ENCODE peak calls at places on chromosome 9, in seven cellular contexts. T is colonic mucosa, Y is SK-N-SH, C is IMR-90, S is adipocyte, N is PC-3, A is fibroblast of lung. F is an unnamed sample.

GRCh38 chr9:116566677-116567488 is 120.2 kb upstream of the TRIM32 start:
- DNase-seq in T (peak; percentile 27), Y (no peak), C (peak; percentile 63), S (peak; percentile 33), N (peak; percentile 57), A (peak; percentile 89), F (no peak)

GRCh38 chr9:69178583-69179011 is 4.5 kb downstream of the TJP2 start:
- DNase-seq in T (no peak), Y (no peak), C (peak; percentile 49), S (no peak), N (peak; percentile 89), A (no peak), F (no peak)

GRCh38 chr9:2053883-2054845 is 39.0 kb downstream of the SMARCA2 start:
- DNase-seq in T (peak; percentile 23), Y (no peak), C (peak; percentile 47), S (no peak), N (no peak), A (peak; percentile 70), F (peak; percentile 95)

GRCh38 chr9:95991326-95991725 is 115.8 kb downstream of the ERCC6L2 start:
- DNase-seq in T (no peak), Y (no peak), C (no peak), S (no peak), N (peak; percentile 41), A (no peak), F (no peak)

GRCh38 chr9:128006360-128007024 is 25.7 kb upstream of the EEIG1 start:
- DNase-seq in T (no peak), Y (no peak), C (peak; percentile 36), S (peak; percentile 34), N (peak; percentile 77), A (no peak), F (no peak)

GRCh38 chr9:112097712-112098688 is 77.1 kb downstream of the SUSD1 start:
- DNase-seq in T (peak; percentile 77), Y (peak; percentile 60), C (peak; percentile 77), S (peak; percentile 91), N (peak; percentile 75), A (peak; percentile 81), F (peak; percentile 75)

GRCh38 chr9:91156451-91157234 is 205.1 kb downstream of the AUH start:
- DNase-seq in T (peak; percentile 69), Y (no peak), C (no peak), S (no peak), N (no peak), A (no peak), F (no peak)

GRCh38 chr9:116175616-116176015 is 22.0 kb downstream of the PAPPA start:
- DNase-seq in T (no peak), Y (no peak), C (peak; percentile 47), S (peak; percentile 40), N (peak; percentile 56), A (peak; percentile 43), F (no peak)

GRCh38 chr9:100573655-100574260 is 4.1 kb upstream of the CAVIN4 start:
- DNase-seq in T (no peak), Y (peak; percentile 23), C (peak; percentile 15), S (no peak), N (peak; percentile 7), A (no peak), F (no peak)

GRCh38 chr9:134895103-134895502 is 14.5 kb downstream of the FCN2 start:
- DNase-seq in T (no peak), Y (no peak), C (peak; percentile 12), S (no peak), N (no peak), A (peak; percentile 80), F (no peak)

GRCh38 chr9:35521708-35522107 is 31.8 kb downstream of the RUSC2 start:
- DNase-seq in T (no peak), Y (no peak), C (peak; percentile 88), S (peak; percentile 55), N (no peak), A (peak; percentile 26), F (no peak)

GRCh38 chr9:68637020-68637419 is 68.0 kb upstream of the PIP5K1B start:
- DNase-seq in T (peak; percentile 72), Y (no peak), C (no peak), S (no peak), N (no peak), A (no peak), F (peak; percentile 70)

GRCh38 chr9:113963017-113963620 is 87.0 kb downstream of the ZNF618 start:
- DNase-seq in T (peak; percentile 58), Y (peak; percentile 48), C (peak; percentile 49), S (peak; percentile 64), N (peak; percentile 47), A (peak; percentile 71), F (peak; percentile 13)

GRCh38 chr9:116905131-116905724 is 218.1 kb downstream of the TRIM32 start:
- DNase-seq in T (no peak), Y (no peak), C (no peak), S (no peak), N (no peak), A (no peak), F (no peak)

GRCh38 chr9:116737137-116737546 is 50.0 kb downstream of the TRIM32 start:
- DNase-seq in T (peak; percentile 79), Y (peak; percentile 83), C (peak; percentile 66), S (peak; percentile 88), N (peak; percentile 78), A (peak; percentile 72), F (peak; percentile 68)

GRCh38 chr9:136044207-136044970 is 50.7 kb downstream of the NACC2 start:
- DNase-seq in T (no peak), Y (peak; percentile 17), C (no peak), S (no peak), N (no peak), A (no peak), F (no peak)

GRCh38 chr9:78215706-78216105 is 20.2 kb upstream of the CEP78 start:
- DNase-seq in T (no peak), Y (no peak), C (peak; percentile 31), S (peak; percentile 52), N (no peak), A (no peak), F (no peak)

GRCh38 chr9:36316629-36317317 is 58.5 kb upstream of the GNE start:
- DNase-seq in T (peak; percentile 57), Y (no peak), C (no peak), S (no peak), N (no peak), A (no peak), F (no peak)

GRCh38 chr9:134130503-134131375 is 5.1 kb upstream of the WDR5 start:
- DNase-seq in T (no peak), Y (no peak), C (peak; percentile 11), S (no peak), N (no peak), A (peak; percentile 27), F (no peak)

GRCh38 chr9:115775669-115776068 is 377.9 kb upstream of the PAPPA start:
- DNase-seq in T (no peak), Y (no peak), C (peak; percentile 14), S (no peak), N (no peak), A (no peak), F (no peak)

GRCh38 chr9:136345281-136346156 is 18.0 kb downstream of the DNLZ start:
- DNase-seq in T (peak; percentile 61), Y (peak; percentile 74), C (no peak), S (peak; percentile 34), N (peak; percentile 57), A (peak; percentile 50), F (no peak)

GRCh38 chr9:131404581-131404980 is 10.7 kb downstream of the PRRC2B start:
- DNase-seq in T (no peak), Y (no peak), C (peak; percentile 46), S (no peak), N (no peak), A (peak; percentile 65), F (no peak)
- H3K9ac ChIP-seq in T (no peak overlapping the region), Y (no peak overlapping the region), C (no peak overlapping the region), S (peak overlapping the region; percentile 49), N (no peak overlapping the region), A (no peak overlapping the region), F (no peak overlapping the region)

GRCh38 chr9:87152206-87152605 is 204.9 kb upstream of the GAS1 start:
- DNase-seq in T (no peak), Y (no peak), C (no peak), S (no peak), N (no peak), A (peak; percentile 26), F (no peak)
- H3K9ac ChIP-seq in T (no peak overlapping the region), Y (no peak overlapping the region), C (peak overlapping the region; percentile 73), S (no peak overlapping the region), N (no peak overlapping the region), A (no peak overlapping the region), F (no peak overlapping the region)

DNA sequence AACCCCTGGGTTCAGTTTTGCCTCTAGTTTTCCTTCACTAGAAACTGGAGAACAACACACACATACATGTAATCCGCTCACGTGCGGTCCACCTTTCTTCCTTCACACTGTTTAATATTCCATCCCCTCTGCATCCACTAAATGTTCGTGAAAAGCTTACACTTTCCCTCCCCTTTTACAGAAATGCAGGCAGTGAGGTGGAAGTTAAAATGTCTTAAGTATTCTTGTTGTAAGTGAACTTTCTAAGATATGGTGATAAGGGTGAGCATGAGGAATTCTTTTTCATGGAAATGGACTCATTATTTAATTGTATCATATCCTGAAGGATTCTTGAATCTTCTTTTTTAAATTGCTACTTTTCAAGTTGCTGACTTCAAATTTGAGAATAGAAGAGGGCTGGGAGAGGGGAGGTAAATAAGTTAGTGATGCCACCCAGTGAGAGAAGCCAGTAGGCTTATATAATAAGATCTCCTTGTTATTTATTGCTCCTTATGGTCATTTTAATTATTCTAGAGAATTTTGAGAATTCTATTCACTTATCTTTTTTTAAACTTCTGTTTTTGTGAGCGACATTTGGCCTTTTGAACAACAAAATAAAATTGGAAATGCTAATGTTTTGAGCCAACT is 90.3 kb downstream of the TLE4 start:
- DNase-seq in T (no peak), Y (peak; percentile 11), C (no peak), S (peak; percentile 21), N (no peak), A (no peak), F (no peak)
- H3K9ac ChIP-seq in T (no peak overlapping the region), Y (peak overlapping the region; percentile 22), C (no peak overlapping the region), S (no peak overlapping the region), N (no peak overlapping the region), A (no peak overlapping the region), F (no peak overlapping the region)

DNA sequence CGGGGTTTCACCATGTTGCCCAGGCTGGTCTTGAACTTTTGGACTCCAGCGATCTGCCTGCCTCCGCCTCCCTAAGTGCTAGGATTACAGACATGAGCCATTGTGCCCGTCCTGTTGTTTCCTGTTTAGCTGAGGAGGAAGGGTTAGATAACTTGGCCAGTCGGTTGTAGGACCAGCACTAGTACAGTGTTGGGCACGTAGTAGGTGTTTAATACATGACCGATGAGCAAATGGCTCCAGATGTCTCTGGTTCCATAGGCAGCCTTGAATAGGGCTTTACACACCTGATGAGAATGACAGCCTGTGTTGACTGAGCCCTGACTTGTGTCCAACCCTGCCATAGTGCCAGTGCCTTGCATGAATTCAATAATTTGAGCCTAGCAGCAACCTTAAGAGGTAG is 1.8 kb downstream of the EHMT1 start:
- DNase-seq in T (no peak), Y (no peak), C (no peak), S (no peak), N (no peak), A (no peak), F (no peak)
- H3K9ac ChIP-seq in T (peak overlapping the region; percentile 1), Y (no peak overlapping the region), C (peak overlapping the region; percentile 44), S (peak overlapping the region; percentile 90), N (no peak overlapping the region), A (no peak overlapping the region), F (no peak overlapping the region)

F was measured in MM.1S.